ENCODE peak calls at places on chromosomes 11 and 22, in four cellular contexts. One of them, this sample, is unnamed.

GRCh38 chr22:23787600-23787896 is 782 bp downstream of the SMARCB1 start:
- ATAC-seq in CD8-positive, alpha-beta T cell: no peak
- ATAC-seq in lower lobe of right lung: no peak
- ATAC-seq in upper lobe of left lung: no peak
- ATAC-seq in this sample: no peak

GRCh38 chr11:120652705-120653335 is 141.3 kb downstream of the GRIK4 start:
- ATAC-seq in CD8-positive, alpha-beta T cell: no peak
- ATAC-seq in lower lobe of right lung: no peak
- ATAC-seq in upper lobe of left lung: no peak
- ATAC-seq in this sample: no peak

GRCh38 chr11:123504401-123504800 is 74.3 kb downstream of the GRAMD1B start:
- ATAC-seq in CD8-positive, alpha-beta T cell: no peak
- ATAC-seq in lower lobe of right lung: no peak
- ATAC-seq in upper lobe of left lung: no peak
- ATAC-seq in this sample: no peak

GRCh38 chr11:8344346-8344745 is 80.7 kb upstream of the LMO1 start:
- ATAC-seq in CD8-positive, alpha-beta T cell: no peak
- ATAC-seq in lower lobe of right lung: no peak
- ATAC-seq in upper lobe of left lung: no peak
- ATAC-seq in this sample: no peak

GRCh38 chr11:73135346-73136284 is 6.5 kb downstream of the FCHSD2 start:
- ATAC-seq in CD8-positive, alpha-beta T cell: no peak
- ATAC-seq in lower lobe of right lung: peak; percentile 68
- ATAC-seq in upper lobe of left lung: peak; percentile 49
- ATAC-seq in this sample: no peak

GRCh38 chr22:48534395-48534958 is 1293.2 kb downstream of the BRD1 start:
- ATAC-seq in CD8-positive, alpha-beta T cell: no peak
- ATAC-seq in lower lobe of right lung: peak; percentile 15
- ATAC-seq in upper lobe of left lung: no peak
- ATAC-seq in this sample: no peak

GRCh38 chr11:118281284-118281683 is 17.2 kb upstream of the MPZL2 start:
- ATAC-seq in CD8-positive, alpha-beta T cell: no peak
- ATAC-seq in lower lobe of right lung: no peak
- ATAC-seq in upper lobe of left lung: no peak
- ATAC-seq in this sample: no peak

GRCh38 chr22:23241562-23242472 is 61.5 kb downstream of the BCR start:
- ATAC-seq in CD8-positive, alpha-beta T cell: no peak
- ATAC-seq in lower lobe of right lung: no peak
- ATAC-seq in upper lobe of left lung: no peak
- ATAC-seq in this sample: no peak

GRCh38 chr22:42814215-42814614 is 42.9 kb downstream of the ARFGAP3 start:
- ATAC-seq in CD8-positive, alpha-beta T cell: no peak
- ATAC-seq in lower lobe of right lung: no peak
- ATAC-seq in upper lobe of left lung: no peak
- ATAC-seq in this sample: no peak

GRCh38 chr22:40156001-40156516 is 21.7 kb upstream of the TNRC6B start:
- ATAC-seq in CD8-positive, alpha-beta T cell: no peak
- ATAC-seq in lower lobe of right lung: peak; percentile 87
- ATAC-seq in upper lobe of left lung: peak; percentile 71
- ATAC-seq in this sample: no peak

GRCh38 chr11:11313902-11314692 is 39.0 kb downstream of the CSNK2A3 start:
- ATAC-seq in CD8-positive, alpha-beta T cell: no peak
- ATAC-seq in lower lobe of right lung: peak; percentile 50
- ATAC-seq in upper lobe of left lung: peak; percentile 53
- ATAC-seq in this sample: no peak

GRCh38 chr11:15551897-15552851 is 437.5 kb downstream of the INSC start:
- ATAC-seq in CD8-positive, alpha-beta T cell: no peak
- ATAC-seq in lower lobe of right lung: no peak
- ATAC-seq in upper lobe of left lung: no peak
- ATAC-seq in this sample: no peak

GRCh38 chr11:125165664-125166346 is 1.3 kb downstream of the PKNOX2 start:
- ATAC-seq in CD8-positive, alpha-beta T cell: no peak
- ATAC-seq in lower lobe of right lung: no peak
- ATAC-seq in upper lobe of left lung: no peak
- ATAC-seq in this sample: no peak

GRCh38 chr11:118895093-118896039 is 11.7 kb downstream of the CXCR5 start:
- ATAC-seq in CD8-positive, alpha-beta T cell: peak; percentile 73
- ATAC-seq in lower lobe of right lung: no peak
- ATAC-seq in upper lobe of left lung: no peak
- ATAC-seq in this sample: no peak

DNA sequence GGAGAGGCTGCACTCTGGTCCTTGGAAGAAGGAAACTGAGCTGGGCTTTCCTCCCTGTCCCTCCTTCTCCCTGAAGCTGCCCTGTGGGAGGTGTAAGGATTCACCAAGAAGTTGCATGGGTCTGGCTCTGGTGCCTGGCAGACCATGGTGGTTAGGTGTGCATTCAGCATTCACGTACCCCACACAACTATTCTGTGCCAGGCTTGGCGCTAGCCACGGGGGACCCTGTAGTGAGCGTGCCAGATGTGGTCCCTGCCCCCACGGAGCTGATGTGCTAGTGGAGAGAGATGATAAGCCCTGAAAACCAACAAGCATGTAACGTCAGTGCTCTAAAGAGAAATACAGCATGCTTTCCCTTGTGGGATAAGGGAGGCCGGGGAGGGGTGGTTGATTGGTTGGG is 48.8 kb downstream of the CD82 start:
- ATAC-seq in CD8-positive, alpha-beta T cell: no peak
- ATAC-seq in lower lobe of right lung: no peak
- ATAC-seq in upper lobe of left lung: no peak
- ATAC-seq in this sample: no peak
- H3K4me1 ChIP-seq in CD8-positive, alpha-beta T cell: peaks cover 58% of the 10 kb centered on the region
- H3K4me1 ChIP-seq in lower lobe of right lung: peaks cover 32% of the 10 kb centered on the region
- H3K4me1 ChIP-seq in upper lobe of left lung: peaks cover 27% of the 10 kb centered on the region
- H3K4me1 ChIP-seq in this sample: peaks cover 45% of the 10 kb centered on the region

GRCh38 chr22:45084400-45084920 is 74.7 kb upstream of the PHF21B start:
- ATAC-seq in CD8-positive, alpha-beta T cell: no peak
- ATAC-seq in lower lobe of right lung: no peak
- ATAC-seq in upper lobe of left lung: no peak
- ATAC-seq in this sample: no peak

GRCh38 chr22:45087802-45088201 is 75.9 kb upstream of the NUP50 start:
- ATAC-seq in CD8-positive, alpha-beta T cell: no peak
- ATAC-seq in lower lobe of right lung: no peak
- ATAC-seq in upper lobe of left lung: no peak
- ATAC-seq in this sample: no peak

GRCh38 chr22:45083659-45084305 is 74.0 kb upstream of the PHF21B start:
- ATAC-seq in CD8-positive, alpha-beta T cell: no peak
- ATAC-seq in lower lobe of right lung: no peak
- ATAC-seq in upper lobe of left lung: no peak
- ATAC-seq in this sample: no peak

GRCh38 chr22:45077826-45078334 is 68.1 kb upstream of the PHF21B start:
- ATAC-seq in CD8-positive, alpha-beta T cell: no peak
- ATAC-seq in lower lobe of right lung: no peak
- ATAC-seq in upper lobe of left lung: no peak
- ATAC-seq in this sample: no peak

GRCh38 chr22:45082795-45083194 is 73.0 kb upstream of the PHF21B start:
- ATAC-seq in CD8-positive, alpha-beta T cell: no peak
- ATAC-seq in lower lobe of right lung: peak; percentile 14
- ATAC-seq in upper lobe of left lung: no peak
- ATAC-seq in this sample: no peak
- TF ChIP-seq CTCF in CD8-positive, alpha-beta T cell: no peak
- TF ChIP-seq CTCF in lower lobe of right lung: no peak
- TF ChIP-seq CTCF in upper lobe of left lung: no peak
- TF ChIP-seq CTCF in this sample: no peak

GRCh38 chr11:64694026-64694755 is 28.8 kb downstream of the NRXN2 start:
- ATAC-seq in CD8-positive, alpha-beta T cell: no peak
- ATAC-seq in lower lobe of right lung: no peak
- ATAC-seq in upper lobe of left lung: no peak
- ATAC-seq in this sample: no peak

GRCh38 chr11:64696045-64696444 is 27.0 kb downstream of the NRXN2 start:
- ATAC-seq in CD8-positive, alpha-beta T cell: no peak
- ATAC-seq in lower lobe of right lung: no peak
- ATAC-seq in upper lobe of left lung: no peak
- ATAC-seq in this sample: no peak

GRCh38 chr11:64692764-64693331 is 30.1 kb downstream of the NRXN2 start:
- ATAC-seq in CD8-positive, alpha-beta T cell: no peak
- ATAC-seq in lower lobe of right lung: no peak
- ATAC-seq in upper lobe of left lung: no peak
- ATAC-seq in this sample: no peak

GRCh38 chr11:64695548-64695947 is 27.4 kb downstream of the NRXN2 start:
- ATAC-seq in CD8-positive, alpha-beta T cell: no peak
- ATAC-seq in lower lobe of right lung: no peak
- ATAC-seq in upper lobe of left lung: no peak
- ATAC-seq in this sample: no peak

GRCh38 chr11:64694821-64695365 is 28.1 kb downstream of the NRXN2 start:
- ATAC-seq in CD8-positive, alpha-beta T cell: no peak
- ATAC-seq in lower lobe of right lung: no peak
- ATAC-seq in upper lobe of left lung: no peak
- ATAC-seq in this sample: no peak
- H3K4me1 ChIP-seq in CD8-positive, alpha-beta T cell: peaks cover 12% of the 10 kb centered on the region
- H3K4me1 ChIP-seq in lower lobe of right lung: no peaks in the 10 kb centered on the region
- H3K4me1 ChIP-seq in upper lobe of left lung: no peaks in the 10 kb centered on the region
- H3K4me1 ChIP-seq in this sample: no peaks in the 10 kb centered on the region

DNA sequence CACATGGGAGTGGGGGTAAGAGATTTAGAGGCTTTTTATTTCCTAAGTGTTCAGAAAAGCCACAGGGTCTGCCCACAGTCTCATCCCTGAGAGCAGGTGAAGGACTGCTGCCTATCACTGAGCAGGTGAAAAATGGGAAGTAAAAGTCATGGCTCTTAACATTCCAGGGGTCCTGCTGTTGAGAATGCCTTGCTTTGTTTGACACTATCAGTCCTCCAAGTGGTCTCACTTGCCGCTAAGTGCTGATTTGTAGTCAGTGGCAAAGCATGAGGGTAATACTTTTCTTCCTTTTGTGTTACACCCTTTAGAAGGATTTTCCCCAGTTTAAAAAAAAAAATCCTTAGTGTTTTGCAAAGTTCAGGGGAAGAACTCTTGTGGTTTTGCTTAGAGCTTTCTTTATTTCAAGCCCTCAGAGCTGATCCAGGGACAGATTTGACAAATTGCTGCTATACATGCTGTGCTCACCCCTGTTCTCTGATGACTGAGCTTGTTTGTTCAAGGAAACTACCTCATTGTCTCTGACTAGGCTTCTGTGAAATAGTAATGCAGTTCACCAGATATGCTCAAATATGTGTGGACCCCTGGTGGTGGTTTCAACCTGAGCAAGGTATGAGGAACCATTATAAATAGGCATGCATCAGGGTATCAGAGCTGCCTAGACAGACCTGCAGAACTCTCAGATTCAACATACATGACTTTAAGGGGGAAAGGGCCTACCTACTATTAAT is 141.0 kb downstream of the ARHGAP42 start:
- ATAC-seq in CD8-positive, alpha-beta T cell: no peak
- ATAC-seq in lower lobe of right lung: no peak
- ATAC-seq in upper lobe of left lung: no peak
- ATAC-seq in this sample: no peak
- TF ChIP-seq CTCF in CD8-positive, alpha-beta T cell: no peak
- TF ChIP-seq CTCF in lower lobe of right lung: no peak
- TF ChIP-seq CTCF in upper lobe of left lung: no peak
- TF ChIP-seq CTCF in this sample: no peak